ENCODE peak calls at places on chromosomes 5 and 9, in four cellular contexts. One of them, this sample, is unnamed.

GRCh38 chr5:107705390-107706014 is 34.8 kb upstream of the EFNA5 start:
- DNase-seq in hippocampal formation: no peak
- DNase-seq in NCI-H1092: no peak
- DNase-seq in GM23338: no peak
- DNase-seq in this sample: no peak

GRCh38 chr9:106892632-106893031 is 29.7 kb downstream of the ZNF462 start:
- DNase-seq in hippocampal formation: no peak
- DNase-seq in NCI-H1092: no peak
- DNase-seq in GM23338: peak
- DNase-seq in this sample: peak

GRCh38 chr9:15373201-15373530 is 49.5 kb upstream of the SNAPC3 start:
- DNase-seq in hippocampal formation: no peak
- DNase-seq in NCI-H1092: no peak
- DNase-seq in GM23338: no peak
- DNase-seq in this sample: no peak

GRCh38 chr9:15578719-15579118 is 25.9 kb downstream of the CCDC171 start:
- DNase-seq in hippocampal formation: no peak
- DNase-seq in NCI-H1092: no peak
- DNase-seq in GM23338: no peak
- DNase-seq in this sample: no peak

GRCh38 chr5:176780951-176781350 is 29.4 kb upstream of the UNC5A start:
- DNase-seq in hippocampal formation: no peak
- DNase-seq in NCI-H1092: no peak
- DNase-seq in GM23338: no peak
- DNase-seq in this sample: no peak

GRCh38 chr5:74722271-74722670 is 37.2 kb downstream of the HEXB start:
- DNase-seq in hippocampal formation: no peak
- DNase-seq in NCI-H1092: no peak
- DNase-seq in GM23338: no peak
- DNase-seq in this sample: no peak

GRCh38 chr5:71533614-71534013 is 53.5 kb upstream of the MCCC2 start:
- DNase-seq in hippocampal formation: no peak
- DNase-seq in NCI-H1092: no peak
- DNase-seq in GM23338: no peak
- DNase-seq in this sample: no peak

GRCh38 chr9:79256691-79257213 is 315.0 kb upstream of the TLE4 start:
- DNase-seq in hippocampal formation: no peak
- DNase-seq in NCI-H1092: peak
- DNase-seq in GM23338: peak
- DNase-seq in this sample: peak

GRCh38 chr5:145718956-145719355 is 116.2 kb downstream of the PRELID2 start:
- DNase-seq in hippocampal formation: no peak
- DNase-seq in NCI-H1092: no peak
- DNase-seq in GM23338: peak
- DNase-seq in this sample: peak

GRCh38 chr9:93456504-93456903 is 3.1 kb upstream of the FAM120AOS start:
- DNase-seq in hippocampal formation: no peak
- DNase-seq in NCI-H1092: no peak
- DNase-seq in GM23338: no peak
- DNase-seq in this sample: no peak

GRCh38 chr9:87842878-87843585 is 39.6 kb upstream of the SPATA31E1 start:
- DNase-seq in hippocampal formation: no peak
- DNase-seq in NCI-H1092: no peak
- DNase-seq in GM23338: no peak
- DNase-seq in this sample: no peak

GRCh38 chr5:174501461-174502069 is 222.8 kb upstream of the MSX2 start:
- DNase-seq in hippocampal formation: no peak
- DNase-seq in NCI-H1092: no peak
- DNase-seq in GM23338: no peak
- DNase-seq in this sample: no peak

GRCh38 chr5:173458819-173459218 is 130.6 kb upstream of the STC2 start:
- DNase-seq in hippocampal formation: no peak
- DNase-seq in NCI-H1092: no peak
- DNase-seq in GM23338: no peak
- DNase-seq in this sample: no peak

GRCh38 chr9:2014148-2014547 is 999 bp upstream of the SMARCA2 start:
- DNase-seq in hippocampal formation: no peak
- DNase-seq in NCI-H1092: no peak
- DNase-seq in GM23338: no peak
- DNase-seq in this sample: no peak

GRCh38 chr9:17402309-17402708 is 176.6 kb upstream of the SH3GL2 start:
- DNase-seq in hippocampal formation: no peak
- DNase-seq in NCI-H1092: no peak
- DNase-seq in GM23338: peak
- DNase-seq in this sample: peak

GRCh38 chr5:1069720-1070088 is 42.2 kb downstream of the SLC12A7 start:
- DNase-seq in hippocampal formation: no peak
- DNase-seq in NCI-H1092: no peak
- DNase-seq in GM23338: no peak
- DNase-seq in this sample: no peak

GRCh38 chr5:149210968-149211495 is 60.6 kb upstream of the AFAP1L1 start:
- DNase-seq in hippocampal formation: no peak
- DNase-seq in NCI-H1092: no peak
- DNase-seq in GM23338: peak
- DNase-seq in this sample: peak

GRCh38 chr5:57488308-57488955 is 5.8 kb upstream of the ACTBL2 start:
- DNase-seq in hippocampal formation: no peak
- DNase-seq in NCI-H1092: no peak
- DNase-seq in GM23338: no peak
- DNase-seq in this sample: no peak

GRCh38 chr9:78031826-78032598 is 401 bp upstream of the GNAQ start:
- DNase-seq in hippocampal formation: peak
- DNase-seq in NCI-H1092: peak
- DNase-seq in GM23338: peak
- DNase-seq in this sample: peak

GRCh38 chr5:167011196-167011595 is 1280.2 kb upstream of the WWC1 start:
- DNase-seq in hippocampal formation: no peak
- DNase-seq in NCI-H1092: no peak
- DNase-seq in GM23338: no peak
- DNase-seq in this sample: no peak

GRCh38 chr5:146836226-146836842 is 42.2 kb downstream of the PPP2R2B start:
- DNase-seq in hippocampal formation: no peak
- DNase-seq in NCI-H1092: no peak
- DNase-seq in GM23338: no peak
- DNase-seq in this sample: no peak

GRCh38 chr5:585556-585955 is 26.6 kb upstream of the CEP72 start:
- DNase-seq in hippocampal formation: no peak
- DNase-seq in NCI-H1092: no peak
- DNase-seq in GM23338: no peak
- DNase-seq in this sample: no peak

GRCh38 chr9:38417003-38417965 is 7.0 kb downstream of the IGFBPL1 start:
- DNase-seq in hippocampal formation: no peak
- DNase-seq in NCI-H1092: peak
- DNase-seq in GM23338: peak
- DNase-seq in this sample: peak

GRCh38 chr9:127535834-127536233 is 76.2 kb upstream of the STXBP1 start:
- DNase-seq in hippocampal formation: no peak
- DNase-seq in NCI-H1092: no peak
- DNase-seq in GM23338: no peak
- DNase-seq in this sample: no peak

GRCh38 chr9:135960328-135961276 is 571 bp downstream of the UBAC1 start:
- DNase-seq in hippocampal formation: no peak
- DNase-seq in NCI-H1092: no peak
- DNase-seq in GM23338: peak
- DNase-seq in this sample: peak

GRCh38 chr5:143955140-143955539 is 143.2 kb downstream of the HMHB1 start:
- DNase-seq in hippocampal formation: no peak
- DNase-seq in NCI-H1092: no peak
- DNase-seq in GM23338: no peak
- DNase-seq in this sample: no peak

GRCh38 chr9:72383978-72384709 is 19.1 kb upstream of the ZFAND5 start:
- DNase-seq in hippocampal formation: no peak
- DNase-seq in NCI-H1092: no peak
- DNase-seq in GM23338: no peak
- DNase-seq in this sample: no peak

GRCh38 chr5:31638286-31638685 is 645 bp upstream of the PDZD2 start:
- DNase-seq in hippocampal formation: no peak
- DNase-seq in NCI-H1092: no peak
- DNase-seq in GM23338: no peak
- DNase-seq in this sample: no peak

GRCh38 chr9:90020277-90020871 is 415.6 kb downstream of the GADD45G start:
- DNase-seq in hippocampal formation: no peak
- DNase-seq in NCI-H1092: no peak
- DNase-seq in GM23338: no peak
- DNase-seq in this sample: no peak

GRCh38 chr9:87063246-87063645 is 115.9 kb upstream of the GAS1 start:
- DNase-seq in hippocampal formation: no peak
- DNase-seq in NCI-H1092: no peak
- DNase-seq in GM23338: no peak
- DNase-seq in this sample: no peak

GRCh38 chr5:139204196-139204595 is 6.0 kb upstream of the SIL1 start:
- DNase-seq in hippocampal formation: no peak
- DNase-seq in NCI-H1092: no peak
- DNase-seq in GM23338: no peak
- DNase-seq in this sample: no peak

GRCh38 chr5:7000316-7000715 is 287.1 kb downstream of the TENT4A start:
- DNase-seq in hippocampal formation: no peak
- DNase-seq in NCI-H1092: no peak
- DNase-seq in GM23338: no peak
- DNase-seq in this sample: no peak

GRCh38 chr9:38619556-38620447 is 594 bp downstream of the ANKRD18A start:
- DNase-seq in hippocampal formation: no peak
- DNase-seq in NCI-H1092: peak
- DNase-seq in GM23338: peak
- DNase-seq in this sample: peak

GRCh38 chr5:55773057-55773456 is 35.2 kb downstream of the DDX4 start:
- DNase-seq in hippocampal formation: peak
- DNase-seq in NCI-H1092: no peak
- DNase-seq in GM23338: no peak
- DNase-seq in this sample: no peak

GRCh38 chr9:127347831-127348699 is 48.9 kb upstream of the SLC2A8 start:
- DNase-seq in hippocampal formation: peak
- DNase-seq in NCI-H1092: no peak
- DNase-seq in GM23338: peak
- DNase-seq in this sample: no peak

GRCh38 chr5:13572188-13572587 is 372.3 kb downstream of the DNAH5 start:
- DNase-seq in hippocampal formation: no peak
- DNase-seq in NCI-H1092: no peak
- DNase-seq in GM23338: no peak
- DNase-seq in this sample: no peak